ENCODE peak calls at places on chromosomes 2 and 18, in four cellular contexts. One of them, this sample, is unnamed.

GRCh38 chr2:156399950-156400703 is 36.1 kb upstream of the GPD2 start:
- DNase-seq in K562: peak
- DNase-seq in GM12891: peak
- DNase-seq in GM12878: peak
- DNase-seq in this sample: no peak

GRCh38 chr2:46923011-46923669 is 7.5 kb upstream of the MCFD2 start:
- DNase-seq in K562: no peak
- DNase-seq in GM12891: no peak
- DNase-seq in GM12878: no peak
- DNase-seq in this sample: no peak

GRCh38 chr2:68916226-68916625 is 36.5 kb downstream of the GKN2 start:
- DNase-seq in K562: no peak
- DNase-seq in GM12891: no peak
- DNase-seq in GM12878: no peak
- DNase-seq in this sample: no peak

GRCh38 chr2:15388406-15389325 is 172.5 kb downstream of the NBAS start:
- DNase-seq in K562: no peak
- DNase-seq in GM12891: no peak
- DNase-seq in GM12878: no peak
- DNase-seq in this sample: no peak

GRCh38 chr2:37925063-37925897 is at the start of gene RMDN2:
- DNase-seq in K562: peak
- DNase-seq in GM12891: peak
- DNase-seq in GM12878: peak
- DNase-seq in this sample: peak

GRCh38 chr18:49001111-49001510 is 50.3 kb upstream of the SMAD7 start:
- DNase-seq in K562: no peak
- DNase-seq in GM12891: no peak
- DNase-seq in GM12878: no peak
- DNase-seq in this sample: no peak

GRCh38 chr2:194769030-194769429 is 888.0 kb upstream of the SLC39A10 start:
- DNase-seq in K562: no peak
- DNase-seq in GM12891: no peak
- DNase-seq in GM12878: no peak
- DNase-seq in this sample: no peak

GRCh38 chr2:239411549-239412319 is 10.9 kb upstream of the HDAC4 start:
- DNase-seq in K562: no peak
- DNase-seq in GM12891: no peak
- DNase-seq in GM12878: no peak
- DNase-seq in this sample: no peak

GRCh38 chr2:215664847-215665525 is 229.1 kb upstream of the FN1 start:
- DNase-seq in K562: no peak
- DNase-seq in GM12891: no peak
- DNase-seq in GM12878: peak
- DNase-seq in this sample: peak

GRCh38 chr2:149894760-149895159 is 307.2 kb upstream of the MMADHC start:
- DNase-seq in K562: no peak
- DNase-seq in GM12891: no peak
- DNase-seq in GM12878: no peak
- DNase-seq in this sample: peak

GRCh38 chr18:24659837-24660720 is 199.6 kb downstream of the HRH4 start:
- DNase-seq in K562: no peak
- DNase-seq in GM12891: peak
- DNase-seq in GM12878: no peak
- DNase-seq in this sample: no peak

GRCh38 chr2:162888641-162889040 is 50.1 kb upstream of the KCNH7 start:
- DNase-seq in K562: no peak
- DNase-seq in GM12891: no peak
- DNase-seq in GM12878: no peak
- DNase-seq in this sample: no peak

GRCh38 chr2:118539290-118539689 is 308.2 kb downstream of the EN1 start:
- DNase-seq in K562: no peak
- DNase-seq in GM12891: no peak
- DNase-seq in GM12878: no peak
- DNase-seq in this sample: no peak

GRCh38 chr2:224162122-224162521 is 123.0 kb upstream of the SERPINE2 start:
- DNase-seq in K562: no peak
- DNase-seq in GM12891: no peak
- DNase-seq in GM12878: no peak
- DNase-seq in this sample: no peak

GRCh38 chr2:234462218-234462992 is 34.5 kb downstream of the ARL4C start:
- DNase-seq in K562: no peak
- DNase-seq in GM12891: no peak
- DNase-seq in GM12878: no peak
- DNase-seq in this sample: no peak

GRCh38 chr2:187079901-187080300 is 230.9 kb upstream of the ZSWIM2 start:
- DNase-seq in K562: no peak
- DNase-seq in GM12891: no peak
- DNase-seq in GM12878: no peak
- DNase-seq in this sample: no peak

GRCh38 chr18:57928466-57928865 is 115.6 kb upstream of the NEDD4L start:
- DNase-seq in K562: no peak
- DNase-seq in GM12891: no peak
- DNase-seq in GM12878: no peak
- DNase-seq in this sample: no peak

GRCh38 chr2:136225950-136226835 is 108.2 kb upstream of the CXCR4 start:
- DNase-seq in K562: no peak
- DNase-seq in GM12891: no peak
- DNase-seq in GM12878: no peak
- DNase-seq in this sample: peak

GRCh38 chr2:217599906-217600305 is 402.9 kb downstream of the TNS1 start:
- DNase-seq in K562: no peak
- DNase-seq in GM12891: no peak
- DNase-seq in GM12878: no peak
- DNase-seq in this sample: no peak

GRCh38 chr2:119574864-119575263 is 30.6 kb downstream of the CFAP221 start:
- DNase-seq in K562: no peak
- DNase-seq in GM12891: no peak
- DNase-seq in GM12878: no peak
- DNase-seq in this sample: no peak

GRCh38 chr2:118089015-118089800 is 937 bp downstream of the INSIG2 start:
- DNase-seq in K562: peak
- DNase-seq in GM12891: no peak
- DNase-seq in GM12878: no peak
- DNase-seq in this sample: peak

GRCh38 chr18:54712315-54712714 is 116.0 kb upstream of the RAB27B start:
- DNase-seq in K562: no peak
- DNase-seq in GM12891: no peak
- DNase-seq in GM12878: no peak
- DNase-seq in this sample: no peak

GRCh38 chr2:112754562-112754961 is 9.8 kb downstream of the CKAP2L start:
- DNase-seq in K562: no peak
- DNase-seq in GM12891: no peak
- DNase-seq in GM12878: no peak
- DNase-seq in this sample: peak

GRCh38 chr2:3277748-3278520 is 99.7 kb downstream of the EIPR1 start:
- DNase-seq in K562: no peak
- DNase-seq in GM12891: no peak
- DNase-seq in GM12878: no peak
- DNase-seq in this sample: no peak

GRCh38 chr2:191114403-191114886 is 36.3 kb downstream of the STAT4 start:
- DNase-seq in K562: no peak
- DNase-seq in GM12891: no peak
- DNase-seq in GM12878: peak
- DNase-seq in this sample: no peak

GRCh38 chr2:101546376-101547058 is 71.6 kb upstream of the RFX8 start:
- DNase-seq in K562: no peak
- DNase-seq in GM12891: no peak
- DNase-seq in GM12878: no peak
- DNase-seq in this sample: peak

GRCh38 chr2:182283512-182283911 is 143.3 kb downstream of the PDE1A start:
- DNase-seq in K562: no peak
- DNase-seq in GM12891: no peak
- DNase-seq in GM12878: no peak
- DNase-seq in this sample: no peak

GRCh38 chr18:48923746-48924580 is 26.8 kb downstream of the SMAD7 start:
- DNase-seq in K562: no peak
- DNase-seq in GM12891: peak
- DNase-seq in GM12878: no peak
- DNase-seq in this sample: no peak

GRCh38 chr2:238913931-238914647 is 66.2 kb downstream of the TWIST2 start:
- DNase-seq in K562: no peak
- DNase-seq in GM12891: no peak
- DNase-seq in GM12878: no peak
- DNase-seq in this sample: no peak

GRCh38 chr18:3180325-3180724 is 39.4 kb downstream of the MYOM1 start:
- DNase-seq in K562: no peak
- DNase-seq in GM12891: no peak
- DNase-seq in GM12878: no peak
- DNase-seq in this sample: no peak

GRCh38 chr2:237196866-237197618 is 111.4 kb downstream of the COPS8 start:
- DNase-seq in K562: no peak
- DNase-seq in GM12891: no peak
- DNase-seq in GM12878: no peak
- DNase-seq in this sample: no peak

GRCh38 chr2:75076088-75076487 is 117.6 kb downstream of the POLE4 start:
- DNase-seq in K562: no peak
- DNase-seq in GM12891: no peak
- DNase-seq in GM12878: no peak
- DNase-seq in this sample: no peak

GRCh38 chr2:241686322-241686648 is 330 bp downstream of the DTYMK start:
- DNase-seq in K562: no peak
- DNase-seq in GM12891: no peak
- DNase-seq in GM12878: no peak
- DNase-seq in this sample: no peak

GRCh38 chr2:232331071-232331470 is 47.5 kb upstream of the ALPP start:
- DNase-seq in K562: no peak
- DNase-seq in GM12891: no peak
- DNase-seq in GM12878: no peak
- DNase-seq in this sample: no peak

GRCh38 chr2:136032192-136032591 is 46.8 kb upstream of the DARS1 start:
- DNase-seq in K562: no peak
- DNase-seq in GM12891: no peak
- DNase-seq in GM12878: no peak
- DNase-seq in this sample: no peak

DNA sequence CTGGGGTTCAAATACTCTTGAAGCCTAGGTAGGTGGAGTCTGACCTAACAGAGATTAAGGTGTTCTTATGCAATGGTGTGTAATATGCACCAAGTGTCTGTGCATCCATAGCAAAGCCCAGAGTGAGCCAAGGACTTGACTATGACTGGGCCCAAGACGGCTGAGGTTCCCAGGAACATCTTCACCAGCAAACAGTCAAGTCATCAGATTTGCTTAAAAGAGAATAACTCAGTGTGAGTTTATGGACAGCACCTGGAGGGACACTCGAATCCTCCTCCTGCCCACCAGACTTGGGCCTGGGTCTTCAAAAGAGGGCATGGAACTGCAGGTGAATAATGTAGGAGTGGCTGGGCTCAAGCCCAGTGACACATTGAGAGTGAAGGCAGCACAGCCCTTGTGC is 51.2 kb upstream of the BCL11A start:
- DNase-seq in K562: no peak
- DNase-seq in GM12891: no peak
- DNase-seq in GM12878: no peak
- DNase-seq in this sample: no peak
- TF ChIP-seq SPI1 in K562: no peak
- TF ChIP-seq SPI1 in GM12891: no peak
- TF ChIP-seq SPI1 in GM12878: no peak
- TF ChIP-seq SPI1 in this sample: no peak

DNA sequence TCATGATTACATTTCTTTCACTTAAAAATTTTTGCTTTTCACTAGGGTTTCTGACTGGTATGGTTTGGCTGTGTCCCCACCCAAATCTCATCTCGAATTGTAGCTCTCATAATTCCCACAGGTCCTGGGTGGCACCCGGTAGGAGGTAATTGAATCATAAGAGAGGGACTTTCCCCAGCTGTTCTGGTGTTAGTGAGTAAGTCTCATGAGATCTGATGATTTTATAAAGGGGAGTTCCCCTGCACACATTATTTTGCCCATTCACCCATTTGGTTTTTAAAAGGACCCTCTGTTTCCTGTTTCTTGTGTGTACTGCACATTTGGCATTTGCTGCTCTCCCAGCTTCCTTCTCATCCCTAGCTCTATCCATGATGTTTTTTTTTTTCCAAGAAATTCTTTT is 27.8 kb upstream of the NETO1 start:
- DNase-seq in K562: no peak
- DNase-seq in GM12891: no peak
- DNase-seq in GM12878: no peak
- DNase-seq in this sample: no peak
- TF ChIP-seq SPI1 in K562: no peak
- TF ChIP-seq SPI1 in GM12891: no peak
- TF ChIP-seq SPI1 in GM12878: no peak
- TF ChIP-seq SPI1 in this sample: no peak

DNA sequence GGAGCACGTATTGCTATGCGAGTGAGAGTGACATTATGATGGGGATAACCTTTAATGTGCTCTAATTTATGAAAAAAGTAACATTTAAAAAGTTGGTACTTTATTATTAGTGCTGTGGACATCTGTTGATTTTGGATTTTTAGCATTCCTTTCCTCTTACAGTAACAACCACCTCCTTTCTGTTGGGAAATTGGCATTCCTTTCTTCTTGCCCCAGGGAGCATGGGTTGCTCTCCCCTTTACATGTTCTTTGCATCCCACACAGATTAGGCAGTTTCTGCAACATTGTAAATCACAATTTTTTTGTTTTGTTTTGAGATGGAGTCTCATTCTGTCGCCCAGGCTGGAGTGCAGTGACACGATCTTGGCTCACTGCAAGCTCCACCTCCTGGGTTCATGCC is 300.2 kb downstream of the LPIN1 start:
- DNase-seq in K562: no peak
- DNase-seq in GM12891: no peak
- DNase-seq in GM12878: no peak
- DNase-seq in this sample: no peak
- TF ChIP-seq SPI1 in K562: no peak
- TF ChIP-seq SPI1 in GM12891: no peak
- TF ChIP-seq SPI1 in GM12878: no peak
- TF ChIP-seq SPI1 in this sample: no peak

GRCh38 chr2:9212010-9212638 is 5.5 kb downstream of the ASAP2 start:
- DNase-seq in K562: no peak
- DNase-seq in GM12891: no peak
- DNase-seq in GM12878: no peak
- DNase-seq in this sample: no peak
- TF ChIP-seq SPI1 in K562: no peak
- TF ChIP-seq SPI1 in GM12891: no peak
- TF ChIP-seq SPI1 in GM12878: no peak
- TF ChIP-seq SPI1 in this sample: no peak

GRCh38 chr18:22552899-22553460 is 135.3 kb upstream of the CTAGE1 start:
- DNase-seq in K562: no peak
- DNase-seq in GM12891: no peak
- DNase-seq in GM12878: no peak
- DNase-seq in this sample: no peak

GRCh38 chr18:22550861-22551260 is 133.1 kb upstream of the CTAGE1 start:
- DNase-seq in K562: no peak
- DNase-seq in GM12891: no peak
- DNase-seq in GM12878: no peak
- DNase-seq in this sample: no peak

GRCh38 chr18:22552254-22552653 is 134.5 kb upstream of the CTAGE1 start:
- DNase-seq in K562: no peak
- DNase-seq in GM12891: no peak
- DNase-seq in GM12878: no peak
- DNase-seq in this sample: no peak

GRCh38 chr18:22550366-22550765 is 132.7 kb upstream of the CTAGE1 start:
- DNase-seq in K562: no peak
- DNase-seq in GM12891: no peak
- DNase-seq in GM12878: no peak
- DNase-seq in this sample: no peak

GRCh38 chr18:22551536-22552151 is 133.9 kb upstream of the CTAGE1 start:
- DNase-seq in K562: no peak
- DNase-seq in GM12891: no peak
- DNase-seq in GM12878: no peak
- DNase-seq in this sample: no peak
- TF ChIP-seq SPI1 in K562: no peak
- TF ChIP-seq SPI1 in GM12891: no peak
- TF ChIP-seq SPI1 in GM12878: no peak
- TF ChIP-seq SPI1 in this sample: no peak